ENCODE peak calls at places on chromosome 1, in eight cellular contexts. Q is NCI-H1436; S is cardiac fibroblast; C is GM04504; T is prostate gland; M is CD8-positive, alpha-beta T cell; Y is ovary; U is GM03348. B is an unnamed sample.

GRCh38 chr1:93346472-93346991 is 825 bp downstream of the DR1 start:
- DNase-seq in Q (no peak), S (no peak), C (no peak), T (peak; percentile 9), M (no peak), Y (no peak), U (peak; percentile 12), B (no peak)

GRCh38 chr1:34266127-34266951 is 89.6 kb downstream of the C1orf94 start:
- DNase-seq in Q (peak; percentile 44), S (no peak), C (no peak), T (no peak), M (no peak), Y (no peak), U (peak; percentile 18), B (no peak)

GRCh38 chr1:150017206-150017750 is 6.8 kb upstream of the OTUD7B start:
- DNase-seq in Q (no peak), S (no peak), C (no peak), T (no peak), M (no peak), Y (no peak), U (no peak), B (no peak)

GRCh38 chr1:7410156-7410555 is 360.9 kb upstream of the VAMP3 start:
- DNase-seq in Q (no peak), S (no peak), C (no peak), T (no peak), M (peak; percentile 32), Y (peak; percentile 5), U (no peak), B (no peak)

GRCh38 chr1:150021191-150021688 is 10.7 kb upstream of the OTUD7B start:
- DNase-seq in Q (no peak), S (no peak), C (no peak), T (no peak), M (no peak), Y (no peak), U (no peak), B (no peak)

GRCh38 chr1:164641353-164641730 is 82.4 kb downstream of the PBX1 start:
- DNase-seq in Q (no peak), S (no peak), C (peak; percentile 19), T (no peak), M (no peak), Y (no peak), U (peak; percentile 43), B (no peak)

GRCh38 chr1:54254055-54254454 is 54.1 kb downstream of the MRPL37 start:
- DNase-seq in Q (peak; percentile 67), S (peak; percentile 53), C (no peak), T (no peak), M (no peak), Y (peak; percentile 56), U (no peak), B (no peak)

GRCh38 chr1:116766616-116767469 is 12.6 kb downstream of the CD2 start:
- DNase-seq in Q (no peak), S (no peak), C (no peak), T (no peak), M (peak; percentile 53), Y (no peak), U (peak; percentile 54), B (no peak)

GRCh38 chr1:224707849-224708725 is 92.0 kb downstream of the CNIH3 start:
- DNase-seq in Q (no peak), S (peak; percentile 90), C (peak; percentile 50), T (no peak), M (no peak), Y (peak; percentile 63), U (peak; percentile 74), B (peak; percentile 84)

GRCh38 chr1:87956072-87956471 is 627.4 kb downstream of the LMO4 start:
- DNase-seq in Q (no peak), S (peak; percentile 90), C (peak; percentile 89), T (no peak), M (no peak), Y (no peak), U (peak; percentile 84), B (peak; percentile 97)

GRCh38 chr1:95057361-95057760 is 15.4 kb downstream of the ALG14 start:
- DNase-seq in Q (no peak), S (no peak), C (no peak), T (no peak), M (no peak), Y (no peak), U (no peak), B (no peak)

GRCh38 chr1:36987276-36987675 is 47.0 kb downstream of the GRIK3 start:
- DNase-seq in Q (no peak), S (no peak), C (no peak), T (no peak), M (no peak), Y (no peak), U (no peak), B (no peak)

GRCh38 chr1:116321766-116322175 is 51.3 kb upstream of the ATP1A1 start:
- DNase-seq in Q (no peak), S (no peak), C (no peak), T (no peak), M (no peak), Y (no peak), U (no peak), B (no peak)

GRCh38 chr1:70195342-70195741 is 10.0 kb downstream of the LRRC40 start:
- DNase-seq in Q (no peak), S (no peak), C (no peak), T (no peak), M (no peak), Y (no peak), U (no peak), B (no peak)

GRCh38 chr1:201655243-201655642 is 116.3 kb downstream of the NAV1 start:
- DNase-seq in Q (no peak), S (peak; percentile 63), C (peak; percentile 89), T (no peak), M (no peak), Y (peak; percentile 39), U (peak; percentile 93), B (no peak)

GRCh38 chr1:203600782-203601513 is 25.7 kb upstream of the ATP2B4 start:
- DNase-seq in Q (no peak), S (no peak), C (no peak), T (no peak), M (no peak), Y (no peak), U (no peak), B (no peak)

GRCh38 chr1:15259608-15260007 is 12.6 kb downstream of the FHAD1 start:
- DNase-seq in Q (no peak), S (no peak), C (no peak), T (no peak), M (no peak), Y (no peak), U (no peak), B (no peak)

GRCh38 chr1:76494807-76495206 is 372.5 kb upstream of the ST6GALNAC5 start:
- DNase-seq in Q (no peak), S (no peak), C (peak; percentile 3), T (no peak), M (no peak), Y (no peak), U (no peak), B (peak; percentile 28)

GRCh38 chr1:8941906-8942305 is 3.8 kb upstream of the CA6 start:
- DNase-seq in Q (no peak), S (peak; percentile 77), C (peak; percentile 21), T (no peak), M (no peak), Y (no peak), U (peak; percentile 84), B (peak; percentile 41)

GRCh38 chr1:8408151-8408839 is 90.4 kb downstream of the SLC45A1 start:
- DNase-seq in Q (no peak), S (peak; percentile 96), C (no peak), T (peak; percentile 86), M (no peak), Y (peak; percentile 82), U (peak; percentile 62), B (peak; percentile 83)

GRCh38 chr1:64757213-64757612 is 12.3 kb downstream of the RAVER2 start:
- DNase-seq in Q (no peak), S (peak; percentile 47), C (no peak), T (no peak), M (no peak), Y (no peak), U (no peak), B (no peak)

GRCh38 chr1:150530491-150531159 is 15.1 kb downstream of the FALEC start:
- DNase-seq in Q (no peak), S (no peak), C (no peak), T (no peak), M (no peak), Y (no peak), U (no peak), B (no peak)

GRCh38 chr1:46413596-46413985 is 19.5 kb downstream of the FAAH start:
- DNase-seq in Q (no peak), S (peak; percentile 6), C (no peak), T (no peak), M (no peak), Y (no peak), U (peak; percentile 37), B (no peak)

GRCh38 chr1:193940176-193940575 is 753.8 kb upstream of the B3GALT2 start:
- DNase-seq in Q (no peak), S (no peak), C (no peak), T (no peak), M (no peak), Y (no peak), U (no peak), B (no peak)

B was measured in skeletal muscle cell.